ENCODE peak calls at places on chromosomes 4 and X, in five cellular contexts. Q is CD4-positive, CD25-positive, alpha-beta regulatory T cell; F is right atrium auricular region; K is kidney epithelial cell; P is cardiac muscle cell. R is an unnamed sample.

GRCh38 chr4:25817059-25817681 is 45.6 kb downstream of the SEL1L3 start:
- DNase-seq in K (no peak), Q (no peak), F (no peak), P (peak; percentile 74), R (no peak)

GRCh38 chr4:133096972-133097371 is 52.1 kb upstream of the PCDH10 start:
- DNase-seq in K (no peak), P (no peak), F (no peak), Q (no peak), R (no peak)

GRCh38 chr4:97646997-97647396 is 496.3 kb downstream of the STPG2 start:
- DNase-seq in F (no peak), P (peak; percentile 46), Q (no peak), K (no peak), R (no peak)

GRCh38 chr4:177632481-177632880 is 190.2 kb upstream of the AGA start:
- DNase-seq in Q (no peak), K (peak; percentile 1), P (peak; percentile 0), F (no peak), R (no peak)

GRCh38 chr4:71379126-71379525 is 40.3 kb downstream of the SLC4A4 start:
- DNase-seq in K (no peak), F (no peak), P (no peak), Q (no peak), R (no peak)

GRCh38 chrX:18861436-18861950 is 122.4 kb downstream of the PHKA2 start:
- DNase-seq in P (no peak), Q (no peak), F (no peak), K (no peak), R (no peak)

GRCh38 chrX:154544885-154545284 is 1.8 kb downstream of the G6PD start:
- DNase-seq in K (no peak), Q (no peak), P (no peak), F (no peak), R (no peak)

GRCh38 chr4:76989391-76990061 is 40.0 kb downstream of the SEPTIN11 start:
- DNase-seq in P (no peak), Q (peak; percentile 57), K (no peak), F (no peak), R (no peak)

GRCh38 chr4:181416966-181417365 is 826.2 kb upstream of the TENM3 start:
- DNase-seq in Q (no peak), P (no peak), F (no peak), K (no peak), R (no peak)

GRCh38 chr4:144718958-144719512 is 73.1 kb downstream of the HHIP start:
- DNase-seq in F (no peak), Q (no peak), K (no peak), P (no peak), R (no peak)

GRCh38 chr4:85779165-85779564 is 304.2 kb downstream of the ARHGAP24 start:
- DNase-seq in Q (no peak), P (peak; percentile 59), K (no peak), F (no peak), R (no peak)

GRCh38 chrX:134885336-134886016 is 105.3 kb upstream of the SMIM10 start:
- DNase-seq in Q (no peak), P (no peak), F (no peak), K (no peak), R (no peak)

GRCh38 chrX:22323541-22323940 is 50.8 kb downstream of the CBLL2 start:
- DNase-seq in K (no peak), Q (no peak), P (peak; percentile 34), F (no peak), R (peak; percentile 7)

DNA sequence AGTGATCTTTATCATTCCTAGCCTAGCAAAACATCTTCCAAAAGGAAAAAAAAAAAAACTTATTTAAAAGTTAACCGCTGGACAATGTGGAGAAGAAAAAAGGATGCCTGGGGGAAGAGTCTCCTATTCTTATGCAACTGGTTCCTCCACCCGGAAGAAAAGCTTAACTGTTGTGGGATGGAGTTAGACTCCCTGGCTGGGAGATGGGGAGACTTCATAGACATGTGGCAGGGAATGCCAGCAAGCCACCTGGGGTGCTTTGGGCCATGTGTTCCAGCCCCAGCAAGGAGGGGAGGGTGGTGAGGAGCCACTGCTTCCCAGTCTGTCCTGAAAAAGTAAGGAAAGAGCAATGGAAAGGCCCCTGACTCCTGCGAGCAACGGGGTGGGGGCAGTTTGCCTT is 119.4 kb upstream of the SPIN4 start:
- DNase-seq in P (no peak), Q (no peak), K (no peak), F (no peak), R (no peak)
- H3K4me3 ChIP-seq in P (no peak overlapping the region), Q (no peak overlapping the region), K (no peak overlapping the region), F (no peak overlapping the region), R (no peak overlapping the region)

GRCh38 chr4:184284336-184284690 is 66.6 kb upstream of the ENPP6 start:
- DNase-seq in F (peak; percentile 40), P (no peak), Q (no peak), K (no peak), R (no peak)
- H3K4me3 ChIP-seq in F (no peak overlapping the region), P (no peak overlapping the region), Q (no peak overlapping the region), K (no peak overlapping the region), R (no peak overlapping the region)

DNA sequence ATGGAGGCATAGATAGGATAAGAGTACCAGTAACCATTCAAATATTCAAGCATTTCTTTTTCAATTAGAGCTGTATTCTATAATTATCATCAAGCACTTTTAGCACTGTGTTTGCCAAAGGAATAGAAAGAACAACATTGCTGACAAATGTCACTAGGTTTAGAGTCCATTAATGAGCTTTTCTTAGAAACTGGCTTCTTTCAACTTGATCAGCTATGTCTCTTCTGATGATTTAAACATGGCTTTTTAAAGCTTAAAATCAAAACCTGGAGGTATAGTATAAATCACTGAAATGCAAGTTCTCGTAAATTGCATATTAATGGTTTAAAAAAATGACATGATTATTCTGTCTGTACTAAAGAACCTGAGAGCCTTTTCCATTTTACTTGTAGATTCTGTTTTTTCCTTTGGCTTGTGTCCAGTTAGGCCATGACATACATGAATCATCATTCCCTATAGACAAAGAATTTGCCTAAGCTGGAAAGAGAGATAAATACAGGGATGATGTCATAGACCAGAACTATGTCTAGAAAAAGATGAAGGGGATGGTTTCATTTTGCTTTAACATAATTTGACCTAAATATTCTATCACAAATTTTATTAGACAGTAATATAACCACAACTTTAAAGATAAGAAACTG is 340.1 kb upstream of the CTSO start:
- DNase-seq in Q (no peak), F (no peak), P (peak; percentile 93), K (peak; percentile 37), R (peak; percentile 42)
- H3K4me3 ChIP-seq in Q (no peak overlapping the region), F (no peak overlapping the region), P (no peak overlapping the region), K (no peak overlapping the region), R (no peak overlapping the region)

DNA sequence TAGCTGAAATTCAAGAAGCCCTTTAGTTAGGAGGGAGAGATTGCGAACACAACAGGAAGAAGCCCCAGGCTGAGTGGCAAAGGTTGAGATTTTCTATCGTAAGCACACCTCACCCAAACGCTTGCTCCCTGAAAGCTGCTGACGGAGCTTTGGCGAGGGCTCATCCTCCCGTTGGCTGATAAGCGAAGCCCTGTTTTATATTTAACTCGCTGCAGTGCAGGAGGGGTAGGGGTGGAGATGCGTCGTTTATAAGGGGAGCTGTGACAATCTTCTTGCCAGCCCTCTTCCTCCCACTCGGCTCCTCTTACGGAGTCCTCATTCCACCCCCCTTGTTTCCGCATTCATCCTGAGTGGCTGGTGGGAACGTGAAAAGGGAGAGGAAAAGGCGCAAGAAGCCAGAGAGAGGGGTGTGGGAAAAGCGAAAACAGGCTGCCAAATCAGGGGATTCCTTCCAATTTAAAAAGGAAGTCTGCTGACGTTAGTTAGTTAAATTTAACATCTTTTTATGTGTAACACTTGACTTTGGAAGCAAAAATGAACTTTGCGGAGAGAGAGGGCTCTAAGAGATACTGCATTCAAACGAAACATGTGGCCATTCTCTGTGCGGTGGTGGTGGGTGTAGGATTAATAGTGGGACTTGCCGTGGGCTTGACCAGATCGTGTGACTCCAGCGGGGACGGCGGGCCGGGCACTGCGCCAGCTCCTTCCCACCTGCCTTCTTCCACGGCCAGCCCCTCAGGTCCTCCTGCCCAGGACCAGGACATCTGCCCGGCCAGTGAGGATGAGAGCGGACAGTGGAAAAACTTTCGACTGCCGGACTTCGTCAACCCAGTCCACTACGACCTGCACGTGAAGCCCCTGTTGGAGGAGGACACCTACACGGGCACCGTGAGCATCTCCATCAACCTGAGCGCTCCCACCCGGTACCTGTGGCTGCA is at the start of gene ENPEP:
- DNase-seq in Q (no peak), F (no peak), K (no peak), P (peak; percentile 71), R (no peak)
- H3K4me3 ChIP-seq in Q (no peak within 1 kb of the TSS), F (peak within 1 kb of the TSS; percentile 50), K (peak within 1 kb of the TSS; percentile 34), P (no peak within 1 kb of the TSS), R (peak within 1 kb of the TSS; percentile 45)